ENCODE peak calls at places on chromosomes 11 and 22, in five cellular contexts. One of them, this sample, is unnamed. For H3K4me1, the result is how much of the 10 kb centered on the place peaks cover.

GRCh38 chr22:35498026-35498425 is 42.6 kb upstream of the RASD2 start:
- DNase-seq in mesenchymal stem cell: peak
- DNase-seq in neuronal stem cell: no peak
- DNase-seq in IMR-90: peak
- DNase-seq in H9: no peak
- DNase-seq in this sample: peak

GRCh38 chr22:29947410-29948387 is 64.7 kb downstream of the MTMR3 start:
- DNase-seq in neuronal stem cell: no peak
- DNase-seq in mesenchymal stem cell: no peak
- DNase-seq in H9: no peak
- DNase-seq in IMR-90: peak
- DNase-seq in this sample: no peak

GRCh38 chr11:57416436-57416835 is 10.5 kb downstream of the SLC43A3 start:
- DNase-seq in H9: no peak
- DNase-seq in neuronal stem cell: no peak
- DNase-seq in IMR-90: no peak
- DNase-seq in mesenchymal stem cell: no peak
- DNase-seq in this sample: no peak

GRCh38 chr11:68329993-68330699 is 17.8 kb downstream of the LRP5 start:
- DNase-seq in H9: no peak
- DNase-seq in mesenchymal stem cell: no peak
- DNase-seq in IMR-90: peak
- DNase-seq in neuronal stem cell: no peak
- DNase-seq in this sample: no peak

GRCh38 chr22:49132009-49132408 is 695.7 kb downstream of the BRD1 start:
- DNase-seq in H9: no peak
- DNase-seq in mesenchymal stem cell: no peak
- DNase-seq in IMR-90: no peak
- DNase-seq in neuronal stem cell: no peak
- DNase-seq in this sample: no peak

GRCh38 chr11:20192151-20192550 is 31.9 kb upstream of the DBX1 start:
- DNase-seq in H9: no peak
- DNase-seq in IMR-90: no peak
- DNase-seq in neuronal stem cell: no peak
- DNase-seq in mesenchymal stem cell: no peak
- DNase-seq in this sample: no peak

GRCh38 chr22:31269892-31270574 is 22.3 kb downstream of the PIK3IP1 start:
- DNase-seq in H9: peak
- DNase-seq in IMR-90: no peak
- DNase-seq in neuronal stem cell: no peak
- DNase-seq in mesenchymal stem cell: no peak
- DNase-seq in this sample: peak

GRCh38 chr11:36499325-36499724 is 10.7 kb downstream of the TRAF6 start:
- DNase-seq in H9: no peak
- DNase-seq in mesenchymal stem cell: no peak
- DNase-seq in neuronal stem cell: no peak
- DNase-seq in IMR-90: no peak
- DNase-seq in this sample: no peak

GRCh38 chr11:130092661-130093060 is 23.0 kb downstream of the APLP2 start:
- DNase-seq in H9: no peak
- DNase-seq in neuronal stem cell: no peak
- DNase-seq in mesenchymal stem cell: no peak
- DNase-seq in IMR-90: no peak
- DNase-seq in this sample: no peak

GRCh38 chr11:61630104-61630503 is 49.2 kb upstream of the SYT7 start:
- DNase-seq in H9: no peak
- DNase-seq in neuronal stem cell: no peak
- DNase-seq in mesenchymal stem cell: no peak
- DNase-seq in IMR-90: no peak
- DNase-seq in this sample: no peak

GRCh38 chr11:69447786-69448185 is 33.7 kb upstream of the LINC01488 start:
- DNase-seq in IMR-90: no peak
- DNase-seq in mesenchymal stem cell: peak
- DNase-seq in neuronal stem cell: no peak
- DNase-seq in H9: no peak
- DNase-seq in this sample: no peak

GRCh38 chr11:79101736-79102135 is 339.1 kb downstream of the TENM4 start:
- DNase-seq in H9: no peak
- DNase-seq in mesenchymal stem cell: no peak
- DNase-seq in IMR-90: no peak
- DNase-seq in neuronal stem cell: no peak
- DNase-seq in this sample: no peak

GRCh38 chr11:132301465-132301864 is 931.0 kb downstream of the NTM start:
- DNase-seq in IMR-90: no peak
- DNase-seq in neuronal stem cell: no peak
- DNase-seq in H9: no peak
- DNase-seq in mesenchymal stem cell: no peak
- DNase-seq in this sample: no peak

GRCh38 chr22:47195156-47195675 is 432.8 kb downstream of the TBC1D22A start:
- DNase-seq in IMR-90: no peak
- DNase-seq in neuronal stem cell: no peak
- DNase-seq in mesenchymal stem cell: no peak
- DNase-seq in H9: no peak
- DNase-seq in this sample: no peak

GRCh38 chr11:13174090-13174489 is 103.5 kb upstream of the BMAL1 start:
- DNase-seq in mesenchymal stem cell: no peak
- DNase-seq in H9: no peak
- DNase-seq in neuronal stem cell: no peak
- DNase-seq in IMR-90: peak
- DNase-seq in this sample: no peak

GRCh38 chr11:34649597-34649996 is 28.7 kb downstream of the EHF start:
- DNase-seq in H9: no peak
- DNase-seq in mesenchymal stem cell: no peak
- DNase-seq in IMR-90: no peak
- DNase-seq in neuronal stem cell: no peak
- DNase-seq in this sample: no peak
- H3K4me1 ChIP-seq in H9: under half
- H3K4me1 ChIP-seq in mesenchymal stem cell: under half
- H3K4me1 ChIP-seq in IMR-90: under half
- H3K4me1 ChIP-seq in neuronal stem cell: under half
- H3K4me1 ChIP-seq in this sample: under half

GRCh38 chr11:773425-773824 is 3.9 kb downstream of the GATD1 start:
- DNase-seq in H9: no peak
- DNase-seq in neuronal stem cell: no peak
- DNase-seq in mesenchymal stem cell: no peak
- DNase-seq in IMR-90: no peak
- DNase-seq in this sample: no peak

GRCh38 chr11:773830-774229 is 3.5 kb downstream of the GATD1 start:
- DNase-seq in H9: no peak
- DNase-seq in mesenchymal stem cell: no peak
- DNase-seq in IMR-90: no peak
- DNase-seq in neuronal stem cell: no peak
- DNase-seq in this sample: no peak

GRCh38 chr11:772429-773390 is 4.6 kb downstream of the GATD1 start:
- DNase-seq in mesenchymal stem cell: no peak
- DNase-seq in IMR-90: no peak
- DNase-seq in H9: no peak
- DNase-seq in neuronal stem cell: no peak
- DNase-seq in this sample: no peak

GRCh38 chr11:776459-777287 is 614 bp downstream of the GATD1 start:
- DNase-seq in neuronal stem cell: no peak
- DNase-seq in IMR-90: no peak
- DNase-seq in H9: peak
- DNase-seq in mesenchymal stem cell: peak
- DNase-seq in this sample: peak

GRCh38 chr11:774873-775592 is 2.3 kb downstream of the GATD1 start:
- DNase-seq in IMR-90: peak
- DNase-seq in mesenchymal stem cell: peak
- DNase-seq in H9: peak
- DNase-seq in neuronal stem cell: no peak
- DNase-seq in this sample: no peak
- H3K4ac ChIP-seq in IMR-90: no peak
- H3K4ac ChIP-seq in mesenchymal stem cell: no peak
- H3K4ac ChIP-seq in H9: no peak
- H3K4ac ChIP-seq in neuronal stem cell: no peak
- H3K4ac ChIP-seq in this sample: no peak

GRCh38 chr11:65829459-65829858 is 4.3 kb upstream of the SNX32 start:
- DNase-seq in IMR-90: no peak
- DNase-seq in mesenchymal stem cell: no peak
- DNase-seq in neuronal stem cell: no peak
- DNase-seq in H9: no peak
- DNase-seq in this sample: no peak

GRCh38 chr11:65833297-65834030 is at the start of gene SNX32:
- DNase-seq in H9: peak
- DNase-seq in neuronal stem cell: peak
- DNase-seq in mesenchymal stem cell: peak
- DNase-seq in IMR-90: peak
- DNase-seq in this sample: peak

GRCh38 chr11:65834202-65834601 is 439 bp downstream of the SNX32 start:
- DNase-seq in mesenchymal stem cell: no peak
- DNase-seq in H9: no peak
- DNase-seq in IMR-90: no peak
- DNase-seq in neuronal stem cell: no peak
- DNase-seq in this sample: no peak
- H3K23ac ChIP-seq in mesenchymal stem cell: no peak
- H3K23ac ChIP-seq in H9: no peak
- H3K23ac ChIP-seq in IMR-90: peak
- H3K23ac ChIP-seq in neuronal stem cell: peak
- H3K23ac ChIP-seq in this sample: peak

DNA sequence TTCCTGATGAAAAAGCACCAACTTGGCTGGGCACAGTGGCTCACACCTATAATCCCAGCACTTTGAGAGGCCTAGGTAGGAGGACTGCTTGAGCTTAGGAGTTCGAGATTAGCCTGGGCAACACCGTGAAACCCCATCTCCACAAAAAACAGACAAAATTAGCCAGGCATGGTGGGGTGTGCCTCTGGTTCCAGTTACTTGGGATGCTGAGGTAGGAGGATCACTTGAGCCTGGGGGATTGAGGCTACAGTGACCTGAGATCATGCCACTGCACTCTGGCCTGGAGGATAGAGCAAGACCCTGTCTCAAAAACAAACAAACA is 3.0 kb downstream of the HPS4 start:
- DNase-seq in IMR-90: no peak
- DNase-seq in mesenchymal stem cell: no peak
- DNase-seq in H9: no peak
- DNase-seq in neuronal stem cell: no peak
- DNase-seq in this sample: no peak
- H3K4me1 ChIP-seq in IMR-90: under half
- H3K4me1 ChIP-seq in mesenchymal stem cell: under half
- H3K4me1 ChIP-seq in H9: under half
- H3K4me1 ChIP-seq in neuronal stem cell: under half
- H3K4me1 ChIP-seq in this sample: under half

DNA sequence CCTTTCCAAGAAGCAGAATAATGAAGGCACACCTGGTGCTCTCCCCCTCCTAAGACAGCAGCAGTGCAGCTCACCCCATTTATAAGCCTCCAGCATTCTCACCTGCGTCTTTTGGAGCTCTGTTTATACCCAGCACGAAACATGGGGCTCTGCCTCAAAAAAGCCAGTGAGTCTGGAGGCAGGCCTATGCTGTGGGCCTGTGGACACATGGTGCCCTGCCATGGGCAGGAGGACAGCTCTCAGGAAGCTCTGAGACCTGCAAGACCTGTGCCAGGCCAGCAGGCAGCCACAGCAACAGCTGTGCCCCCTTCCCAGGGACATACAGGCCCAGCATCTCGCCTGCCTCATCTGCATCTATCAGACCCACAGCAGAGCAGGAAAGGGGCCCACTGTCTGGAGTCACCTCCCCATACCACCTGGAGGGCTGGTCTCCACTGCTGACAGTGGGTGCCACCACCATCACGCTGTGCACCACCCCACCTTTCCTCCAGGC is 64.2 kb downstream of the DGCR2 start:
- DNase-seq in H9: no peak
- DNase-seq in neuronal stem cell: no peak
- DNase-seq in mesenchymal stem cell: no peak
- DNase-seq in IMR-90: no peak
- DNase-seq in this sample: no peak
- H3K4ac ChIP-seq in H9: no peak
- H3K4ac ChIP-seq in neuronal stem cell: no peak
- H3K4ac ChIP-seq in mesenchymal stem cell: no peak
- H3K4ac ChIP-seq in IMR-90: no peak
- H3K4ac ChIP-seq in this sample: no peak

GRCh38 chr22:22228421-22228820 is 16.2 kb upstream of the VPREB1 start:
- DNase-seq in IMR-90: no peak
- DNase-seq in H9: no peak
- DNase-seq in neuronal stem cell: no peak
- DNase-seq in mesenchymal stem cell: no peak
- DNase-seq in this sample: no peak

GRCh38 chr22:22230438-22230837 is 14.1 kb upstream of the VPREB1 start:
- DNase-seq in mesenchymal stem cell: no peak
- DNase-seq in neuronal stem cell: no peak
- DNase-seq in IMR-90: no peak
- DNase-seq in H9: no peak
- DNase-seq in this sample: no peak

GRCh38 chr22:22228921-22229320 is 15.7 kb upstream of the VPREB1 start:
- DNase-seq in neuronal stem cell: no peak
- DNase-seq in mesenchymal stem cell: no peak
- DNase-seq in H9: no peak
- DNase-seq in IMR-90: no peak
- DNase-seq in this sample: no peak

GRCh38 chr22:22233081-22233480 is 11.5 kb upstream of the VPREB1 start:
- DNase-seq in IMR-90: no peak
- DNase-seq in neuronal stem cell: no peak
- DNase-seq in mesenchymal stem cell: no peak
- DNase-seq in H9: no peak
- DNase-seq in this sample: no peak

GRCh38 chr22:22229683-22230420 is 14.7 kb upstream of the VPREB1 start:
- DNase-seq in mesenchymal stem cell: no peak
- DNase-seq in neuronal stem cell: no peak
- DNase-seq in IMR-90: no peak
- DNase-seq in H9: no peak
- DNase-seq in this sample: no peak
- H3K23ac ChIP-seq in mesenchymal stem cell: no peak
- H3K23ac ChIP-seq in neuronal stem cell: no peak
- H3K23ac ChIP-seq in IMR-90: no peak
- H3K23ac ChIP-seq in H9: no peak
- H3K23ac ChIP-seq in this sample: no peak

GRCh38 chr22:41444360-41445170 is 2.0 kb downstream of the TOB2 start:
- DNase-seq in IMR-90: peak
- DNase-seq in mesenchymal stem cell: peak
- DNase-seq in H9: peak
- DNase-seq in neuronal stem cell: peak
- DNase-seq in this sample: peak
- H3K4me1 ChIP-seq in IMR-90: under half
- H3K4me1 ChIP-seq in mesenchymal stem cell: under half
- H3K4me1 ChIP-seq in H9: under half
- H3K4me1 ChIP-seq in neuronal stem cell: under half
- H3K4me1 ChIP-seq in this sample: under half

GRCh38 chr22:42985541-42985925 is 29.4 kb downstream of the PACSIN2 start:
- DNase-seq in mesenchymal stem cell: no peak
- DNase-seq in H9: no peak
- DNase-seq in IMR-90: no peak
- DNase-seq in neuronal stem cell: no peak
- DNase-seq in this sample: no peak

GRCh38 chr22:42983470-42983869 is 31.5 kb downstream of the PACSIN2 start:
- DNase-seq in mesenchymal stem cell: no peak
- DNase-seq in neuronal stem cell: no peak
- DNase-seq in IMR-90: no peak
- DNase-seq in H9: no peak
- DNase-seq in this sample: no peak

GRCh38 chr22:42984397-42984796 is 30.6 kb downstream of the PACSIN2 start:
- DNase-seq in mesenchymal stem cell: no peak
- DNase-seq in H9: no peak
- DNase-seq in neuronal stem cell: no peak
- DNase-seq in IMR-90: no peak
- DNase-seq in this sample: no peak

GRCh38 chr22:42984814-42985540 is 30.0 kb downstream of the PACSIN2 start:
- DNase-seq in IMR-90: no peak
- DNase-seq in H9: no peak
- DNase-seq in neuronal stem cell: no peak
- DNase-seq in mesenchymal stem cell: no peak
- DNase-seq in this sample: no peak

GRCh38 chr22:42986115-42986514 is 28.8 kb downstream of the PACSIN2 start:
- DNase-seq in H9: no peak
- DNase-seq in neuronal stem cell: no peak
- DNase-seq in IMR-90: no peak
- DNase-seq in mesenchymal stem cell: no peak
- DNase-seq in this sample: no peak
- H3K4ac ChIP-seq in H9: no peak
- H3K4ac ChIP-seq in neuronal stem cell: peak
- H3K4ac ChIP-seq in IMR-90: no peak
- H3K4ac ChIP-seq in mesenchymal stem cell: no peak
- H3K4ac ChIP-seq in this sample: no peak